ENCODE peak calls at places on chromosomes 2 and 18, in five cellular contexts. V is ovary, Q is IMR-90, Z is testis, U is MM.1S. F is an unnamed sample.

GRCh38 chr2:174051741-174052638 is 86.8 kb upstream of the SP3 start:
- DNase-seq in V (peak; percentile 39), Z (no peak), Q (peak; percentile 83), U (no peak), F (peak; percentile 73)

GRCh38 chr2:199738723-199739412 is 112.1 kb downstream of the FTCDNL1 start:
- DNase-seq in Q (peak; percentile 70), Z (no peak), U (no peak), V (no peak), F (peak; percentile 37)

GRCh38 chr2:3662239-3662638 is 4.2 kb downstream of the ALLC start:
- DNase-seq in U (no peak), Z (no peak), V (no peak), Q (no peak), F (no peak)

GRCh38 chr2:63735931-63736820 is 105.5 kb upstream of the UGP2 start:
- DNase-seq in Z (no peak), U (no peak), Q (peak; percentile 66), V (no peak), F (no peak)

GRCh38 chr2:54634564-54635511 is 88.6 kb upstream of the EML6 start:
- DNase-seq in Z (peak; percentile 71), U (peak; percentile 87), Q (peak; percentile 84), V (peak; percentile 29), F (no peak)

GRCh38 chr2:18704224-18704623 is 114.9 kb upstream of the NT5C1B start:
- DNase-seq in U (no peak), Q (no peak), Z (no peak), V (no peak), F (no peak)

GRCh38 chr2:202377308-202377736 is 1.2 kb downstream of the BMPR2 start:
- DNase-seq in Z (peak; percentile 43), Q (peak; percentile 30), V (peak; percentile 37), U (no peak), F (no peak)

GRCh38 chr2:178193496-178193822 is 853 bp upstream of the OSBPL6 start:
- DNase-seq in Q (peak; percentile 4), V (no peak), U (no peak), Z (no peak), F (no peak)

GRCh38 chr18:60469396-60469795 is 96.8 kb upstream of the MC4R start:
- DNase-seq in Q (no peak), V (no peak), U (peak; percentile 38), Z (no peak), F (no peak)

GRCh38 chr2:20107776-20108175 is 56.3 kb upstream of the LAPTM4A start:
- DNase-seq in Z (no peak), Q (peak; percentile 46), V (no peak), U (no peak), F (no peak)

GRCh38 chr2:138239902-138240595 is 261.5 kb upstream of the SPOPL start:
- DNase-seq in V (no peak), U (no peak), Q (no peak), Z (no peak), F (no peak)

GRCh38 chr18:79510731-79511141 is 115.0 kb downstream of the NFATC1 start:
- DNase-seq in Q (no peak), U (no peak), Z (no peak), V (peak; percentile 15), F (no peak)

GRCh38 chr2:147547425-147547824 is 297.4 kb upstream of the ACVR2A start:
- DNase-seq in Q (no peak), V (no peak), Z (no peak), U (no peak), F (no peak)

GRCh38 chr2:17479875-17480274 is 38.4 kb downstream of the RAD51AP2 start:
- DNase-seq in U (no peak), V (no peak), Z (no peak), Q (peak; percentile 28), F (no peak)

GRCh38 chr2:70981866-70982810 is 3.7 kb downstream of the ANKRD53 start:
- DNase-seq in Q (no peak), V (peak; percentile 15), Z (no peak), U (no peak), F (no peak)

GRCh38 chr18:5463390-5463789 is 80.4 kb downstream of the EPB41L3 start:
- DNase-seq in Q (peak; percentile 93), Z (peak; percentile 31), V (peak; percentile 34), U (no peak), F (peak; percentile 82)

GRCh38 chr2:157874997-157875719 is 972 bp downstream of the ACVR1 start:
- DNase-seq in Z (peak; percentile 54), U (peak; percentile 15), Q (peak; percentile 93), V (peak; percentile 34), F (peak; percentile 80)

GRCh38 chr2:119494163-119494790 is 30.0 kb downstream of the SCTR start:
- DNase-seq in Q (no peak), Z (no peak), V (no peak), U (no peak), F (no peak)

GRCh38 chr2:198006733-198007132 is 202.3 kb downstream of the PLCL1 start:
- DNase-seq in U (peak; percentile 53), Z (no peak), V (no peak), Q (no peak), F (no peak)

GRCh38 chr2:1747065-1747941 is 3.0 kb upstream of the PXDN start:
- DNase-seq in Q (no peak), V (no peak), U (no peak), Z (peak; percentile 8), F (no peak)

GRCh38 chr2:210443527-210443926 is 33.0 kb downstream of the LANCL1 start:
- DNase-seq in Z (no peak), V (no peak), U (no peak), Q (no peak), F (no peak)

GRCh38 chr2:66862871-66863650 is 428.1 kb downstream of the MEIS1 start:
- DNase-seq in U (no peak), Q (peak; percentile 90), V (no peak), Z (no peak), F (peak; percentile 75)

GRCh38 chr2:207594245-207594644 is 30.9 kb downstream of the METTL21A start:
- DNase-seq in Z (no peak), U (no peak), Q (no peak), V (no peak), F (no peak)

GRCh38 chr18:12031836-12032235 is 50.5 kb downstream of the IMPA2 start:
- DNase-seq in U (no peak), V (peak; percentile 83), Z (peak; percentile 74), Q (peak; percentile 79), F (peak; percentile 37)

GRCh38 chr2:10079931-10080535 is at the start of gene CYS1:
- DNase-seq in Z (no peak), Q (no peak), U (no peak), V (peak; percentile 53), F (no peak)
- TF ChIP-seq CTCF in Z (peak; percentile 22), Q (peak; percentile 36), U (no peak), V (peak; percentile 44), F (no peak)

DNA sequence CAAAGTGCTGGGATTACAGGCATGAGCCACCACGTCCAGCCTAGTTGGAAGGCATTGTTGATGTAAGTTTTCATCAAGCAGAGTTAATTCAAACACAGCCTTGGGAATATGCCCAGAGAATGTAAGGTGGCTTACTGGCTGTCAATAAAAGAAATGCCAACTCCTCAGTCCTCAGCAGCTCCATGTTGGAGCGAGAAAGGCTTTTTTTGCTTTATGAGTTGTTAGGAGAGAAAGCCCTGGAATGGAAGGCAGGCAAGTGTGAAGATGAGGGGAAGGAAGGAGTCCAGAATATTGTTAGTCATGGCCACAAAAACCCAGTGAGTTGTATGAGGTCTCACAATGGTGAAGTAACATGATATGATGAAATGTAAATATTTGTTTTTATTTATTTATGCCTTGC is 57.1 kb downstream of the MAP4K4 start:
- DNase-seq in U (no peak), Z (no peak), V (no peak), Q (peak; percentile 63), F (no peak)
- H3K27ac ChIP-seq in U (no peak overlapping the region), Z (no peak overlapping the region), V (no peak overlapping the region), Q (peak overlapping the region; percentile 73), F (peak overlapping the region; percentile 54)

GRCh38 chr2:182132605-182133004 is 147.0 kb downstream of the PPP1R1C start:
- DNase-seq in V (no peak), Z (no peak), U (no peak), Q (peak; percentile 53), F (no peak)
- TF ChIP-seq CTCF in V (no peak), Z (no peak), U (no peak), Q (peak; percentile 63), F (peak; percentile 68)

DNA sequence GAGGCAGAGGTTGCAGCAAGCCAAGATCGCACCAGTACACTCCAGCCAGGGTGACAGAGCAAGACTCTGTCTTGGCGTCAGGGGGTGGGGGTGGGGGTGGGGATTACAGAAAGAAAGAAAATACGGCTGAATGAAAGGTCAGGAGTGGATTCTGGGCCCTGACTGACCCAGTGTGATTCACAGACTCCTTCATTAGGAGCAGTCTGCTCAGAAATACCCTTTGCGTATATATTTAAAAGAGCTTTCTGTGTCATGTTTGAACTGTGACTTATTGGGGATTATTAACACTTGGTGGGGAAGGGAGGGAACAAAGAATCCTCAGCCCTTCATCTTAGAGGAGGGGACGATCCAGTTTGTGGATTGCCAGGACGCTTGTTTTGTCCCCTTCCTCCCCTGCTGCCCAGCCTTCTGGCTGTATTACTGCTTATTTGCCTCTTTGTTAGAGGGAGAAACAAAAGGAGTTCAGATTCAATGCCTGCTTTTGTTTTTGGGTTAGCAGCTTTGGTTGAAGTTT is 118.2 kb downstream of the FMNL2 start:
- DNase-seq in Q (peak; percentile 13), V (no peak), U (no peak), Z (no peak), F (no peak)
- H3K27ac ChIP-seq in Q (no peak overlapping the region), V (no peak overlapping the region), U (no peak overlapping the region), Z (no peak overlapping the region), F (no peak overlapping the region)

GRCh38 chr2:201071305-201072200 is at the start of the genes HYCC2 and NDUFB3:
- DNase-seq in Z (peak; percentile 95), Q (peak; percentile 93), V (peak; percentile 92), U (peak; percentile 96), F (peak; percentile 84)
- TF ChIP-seq CTCF in Z (peak; percentile 38), Q (no peak), V (peak; percentile 55), U (peak; percentile 41), F (peak; percentile 41)

GRCh38 chr2:46319711-46320110 is 22.5 kb downstream of the EPAS1 start:
- DNase-seq in Z (no peak), Q (no peak), U (no peak), V (no peak), F (no peak)

GRCh38 chr2:46315103-46315890 is 18.1 kb downstream of the EPAS1 start:
- DNase-seq in Q (peak; percentile 95), Z (peak; percentile 89), V (peak; percentile 92), U (no peak), F (peak; percentile 70)

GRCh38 chr2:46314065-46314835 is 17.0 kb downstream of the EPAS1 start:
- DNase-seq in Q (no peak), Z (no peak), V (no peak), U (no peak), F (no peak)

GRCh38 chr2:46318579-46319460 is 21.6 kb downstream of the EPAS1 start:
- DNase-seq in V (no peak), Q (no peak), U (no peak), Z (no peak), F (no peak)

GRCh38 chr2:46317092-46317486 is 19.9 kb downstream of the EPAS1 start:
- DNase-seq in Z (no peak), U (no peak), Q (no peak), V (no peak), F (no peak)
- H3K27ac ChIP-seq in Z (peak overlapping the region; percentile 76), U (no peak overlapping the region), Q (no peak overlapping the region), V (no peak overlapping the region), F (no peak overlapping the region)

DNA sequence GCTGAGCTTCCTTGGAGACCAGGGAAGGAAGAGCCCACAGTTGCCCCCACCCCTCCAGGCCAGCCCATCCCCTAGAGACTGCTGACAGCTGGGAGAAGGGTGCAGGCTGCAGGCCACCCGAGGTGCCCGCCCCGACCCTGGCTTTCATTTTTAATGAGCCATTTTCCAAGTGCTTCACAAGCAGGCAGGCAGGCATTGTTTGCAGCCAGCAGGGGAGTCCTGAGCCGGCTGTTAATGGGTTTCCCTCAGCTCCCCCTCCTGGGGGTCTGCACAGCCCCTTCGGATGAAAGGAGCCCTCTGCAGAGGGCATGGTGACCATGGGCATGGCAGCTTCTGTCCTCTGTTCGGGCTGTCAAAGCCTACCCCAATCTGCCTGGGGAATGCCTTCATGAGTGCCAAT is 94.5 kb downstream of the ZBTB7C start:
- DNase-seq in U (no peak), Q (no peak), V (no peak), Z (no peak), F (no peak)
- TF ChIP-seq CTCF in U (no peak), Q (no peak), V (no peak), Z (no peak), F (no peak)

F was measured in AG04450.